ENCODE peak calls at places on chromosome 17, in five cellular contexts. X is kidney, F is BE2C, B is HAP-1, W is uterus. Y is an unnamed sample.

GRCh38 chr17:40727447-40728231 is 24.1 kb upstream of the KRT24 start:
- DNase-seq in X (no peak), F (no peak), B (no peak), W (no peak), Y (no peak)

GRCh38 chr17:9308069-9308468 is 267.6 kb downstream of the STX8 start:
- DNase-seq in X (no peak), F (no peak), B (no peak), W (no peak), Y (no peak)

GRCh38 chr17:50052822-50053653 is 2.9 kb upstream of the ITGA3 start:
- DNase-seq in X (peak), F (no peak), B (no peak), W (peak), Y (no peak)

GRCh38 chr17:42252528-42253172 is 23.5 kb downstream of the STAT5B start:
- DNase-seq in X (no peak), F (no peak), B (no peak), W (no peak), Y (no peak)

GRCh38 chr17:49530118-49530517 is 35.0 kb downstream of the NGFR start:
- DNase-seq in X (no peak), F (no peak), B (no peak), W (no peak), Y (no peak)

GRCh38 chr17:76386966-76387765 is 2.8 kb downstream of the SPHK1 start:
- DNase-seq in X (no peak), F (no peak), B (no peak), W (no peak), Y (no peak)

GRCh38 chr17:75498019-75498725 is 17.2 kb downstream of the CASKIN2 start:
- DNase-seq in X (no peak), F (no peak), B (no peak), W (no peak), Y (no peak)

GRCh38 chr17:44110823-44111633 is 12.4 kb downstream of the HDAC5 start:
- DNase-seq in X (peak), F (peak), B (peak), W (peak), Y (peak)

GRCh38 chr17:73356561-73357170 is 44.9 kb upstream of the CDC42EP4 start:
- DNase-seq in X (no peak), F (peak), B (no peak), W (no peak), Y (no peak)

GRCh38 chr17:43998552-43998951 is 5.9 kb upstream of the NAGS start:
- DNase-seq in X (no peak), F (no peak), B (no peak), W (no peak), Y (no peak)

GRCh38 chr17:72244494-72244893 is 123.7 kb downstream of the SOX9 start:
- DNase-seq in X (no peak), F (no peak), B (no peak), W (no peak), Y (no peak)

GRCh38 chr17:68288375-68288774 is 2.6 kb downstream of the SLC16A6 start:
- DNase-seq in X (no peak), F (no peak), B (no peak), W (no peak), Y (no peak)

GRCh38 chr17:29590261-29590978 is 972 bp upstream of the GIT1 start:
- DNase-seq in X (no peak), F (no peak), B (no peak), W (peak), Y (no peak)

GRCh38 chr17:75459590-75460267 is 3.3 kb downstream of the TMEM94 start:
- DNase-seq in X (no peak), F (no peak), B (peak), W (no peak), Y (no peak)

GRCh38 chr17:8057691-8058114 is 18.8 kb downstream of the ALOX15B start:
- DNase-seq in X (peak), F (peak), B (peak), W (peak), Y (peak)

GRCh38 chr17:50763716-50764450 is 3.4 kb downstream of the ANKRD40CL start:
- DNase-seq in X (no peak), F (no peak), B (no peak), W (no peak), Y (no peak)

GRCh38 chr17:17300624-17301568 is 2.3 kb upstream of the NT5M start:
- DNase-seq in X (peak), F (no peak), B (peak), W (peak), Y (peak)

GRCh38 chr17:39199986-39200879 is at the start of gene RPL19:
- DNase-seq in X (peak), F (peak), B (peak), W (peak), Y (peak)

GRCh38 chr17:34337701-34338100 is 18.5 kb downstream of the CCL8 start:
- DNase-seq in X (no peak), F (no peak), B (no peak), W (no peak), Y (no peak)

GRCh38 chr17:4950075-4950756 is 703 bp upstream of the ENO3 start:
- DNase-seq in X (peak), F (peak), B (no peak), W (peak), Y (no peak)
- H3K4me3 ChIP-seq in X (peak), F (peak), B (peak), W (peak), Y (peak)

DNA sequence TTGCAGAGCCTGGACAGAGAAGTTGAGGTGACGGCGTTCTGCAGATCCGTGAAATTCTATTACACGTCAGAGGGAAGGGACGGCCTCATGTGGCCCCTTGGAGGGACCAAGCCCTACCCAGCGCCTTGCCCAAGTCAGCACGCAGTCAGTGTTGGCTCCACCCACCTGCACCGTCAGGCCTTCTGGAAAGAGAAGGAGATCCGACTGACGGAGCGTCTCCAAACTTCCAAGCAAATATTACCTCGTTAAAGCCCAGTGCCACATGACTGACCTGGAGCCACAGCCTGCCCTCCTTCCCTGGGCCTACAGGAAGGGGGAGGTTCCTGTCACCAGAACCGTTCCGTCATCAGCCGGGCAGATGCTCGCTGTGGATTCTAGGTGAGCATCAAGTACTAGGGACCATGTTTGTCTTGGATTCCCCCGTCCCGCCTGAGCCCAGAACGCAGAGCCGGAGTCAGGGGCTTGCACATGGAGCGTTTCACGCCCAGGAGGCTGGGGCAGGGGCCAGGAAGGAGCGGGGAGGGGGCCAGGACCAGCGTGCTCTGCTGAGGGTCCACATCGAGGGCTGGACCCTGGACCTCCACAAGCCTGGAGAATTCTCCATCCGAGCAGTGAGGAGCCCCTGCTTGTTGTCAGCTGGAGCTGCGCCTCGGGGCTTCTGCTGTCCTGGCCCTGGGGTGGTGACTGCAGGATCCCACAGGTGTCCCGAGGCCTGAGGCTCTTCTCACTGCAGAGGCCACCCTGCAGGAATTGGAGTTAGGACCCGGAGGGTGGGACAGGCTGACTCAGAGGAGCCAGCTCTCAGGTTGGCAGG is 22.6 kb upstream of the METRNL start:
- DNase-seq in X (peak), F (no peak), B (no peak), W (peak), Y (peak)
- H3K4me3 ChIP-seq in X (no peak), F (no peak), B (no peak), W (no peak), Y (no peak)

GRCh38 chr17:62804822-62805221 is 3.3 kb downstream of the MARCHF10 start:
- DNase-seq in X (no peak), F (peak), B (no peak), W (no peak), Y (no peak)

GRCh38 chr17:62808576-62808970 is 459 bp upstream of the MARCHF10 start:
- DNase-seq in X (no peak), F (peak), B (no peak), W (no peak), Y (no peak)

GRCh38 chr17:62809656-62810055 is 1.5 kb upstream of the MARCHF10 start:
- DNase-seq in X (no peak), F (no peak), B (no peak), W (no peak), Y (no peak)

GRCh38 chr17:62805234-62805633 is 2.9 kb downstream of the MARCHF10 start:
- DNase-seq in X (no peak), F (no peak), B (no peak), W (no peak), Y (no peak)

GRCh38 chr17:62807812-62808575 is at the start of gene MARCHF10:
- DNase-seq in X (peak), F (peak), B (no peak), W (no peak), Y (no peak)
- H3K4me3 ChIP-seq in X (no peak), F (peak), B (no peak), W (peak), Y (peak)

GRCh38 chr17:64533784-64534183 is 27.0 kb downstream of the CEP95 start:
- DNase-seq in X (no peak), F (no peak), B (no peak), W (no peak), Y (no peak)
- H3K4me3 ChIP-seq in X (no peak), F (no peak), B (no peak), W (no peak), Y (no peak)

GRCh38 chr17:78922876-78923498 is 2.2 kb downstream of the TIMP2 start:
- DNase-seq in X (peak), F (no peak), B (no peak), W (no peak), Y (no peak)
- H3K4me3 ChIP-seq in X (no peak), F (no peak), B (no peak), W (peak), Y (peak)

Y was measured in tibial artery.